ENCODE peak calls at places on chromosomes 13 and 19, in four cellular contexts. U is K562, W is GM12878, F is HepG2. R is an unnamed sample.

GRCh38 chr13:98098511-98098910 is 44.4 kb upstream of the FARP1 start:
- DNase-seq in U (no peak), W (no peak), F (no peak), R (no peak)

GRCh38 chr13:42970824-42971669 is 21.0 kb downstream of the EPSTI1 start:
- DNase-seq in W (no peak), U (peak), F (peak), R (peak)

GRCh38 chr13:111051656-111052232 is 63.4 kb upstream of the ARHGEF7 start:
- DNase-seq in W (no peak), U (no peak), F (no peak), R (no peak)

GRCh38 chr13:49300716-49301589 is 53.2 kb downstream of the CDADC1 start:
- DNase-seq in W (peak), F (peak), U (peak), R (peak)

GRCh38 chr19:30647891-30648290 is 275.7 kb downstream of the ZNF536 start:
- DNase-seq in W (no peak), U (no peak), F (no peak), R (no peak)

GRCh38 chr13:84208251-84208650 is 326.0 kb upstream of the SLITRK1 start:
- DNase-seq in U (no peak), F (no peak), W (no peak), R (no peak)

GRCh38 chr19:6639439-6639838 is 30.5 kb downstream of the TNFSF14 start:
- DNase-seq in W (no peak), F (no peak), U (no peak), R (peak)

GRCh38 chr13:75458696-75459422 is 23.1 kb downstream of the TBC1D4 start:
- DNase-seq in W (peak), U (no peak), F (peak), R (peak)

GRCh38 chr13:21008026-21008425 is 53.4 kb downstream of the LATS2 start:
- DNase-seq in F (no peak), W (no peak), U (no peak), R (no peak)

GRCh38 chr19:45475537-45476348 is 7.9 kb downstream of the FOSB start:
- DNase-seq in F (no peak), W (no peak), U (no peak), R (no peak)

GRCh38 chr19:4557971-4558941 is 1.2 kb downstream of the SEMA6B start:
- DNase-seq in F (no peak), U (peak), W (no peak), R (peak)

GRCh38 chr13:76820759-76821158 is 65.4 kb downstream of the KCTD12 start:
- DNase-seq in F (no peak), U (no peak), W (no peak), R (no peak)

GRCh38 chr13:41842029-41842428 is 118.9 kb downstream of the VWA8 start:
- DNase-seq in F (no peak), W (no peak), U (no peak), R (peak)

GRCh38 chr19:28168557-28168956 is 1044.4 kb downstream of the UQCRFS1 start:
- DNase-seq in U (no peak), W (no peak), F (no peak), R (no peak)

GRCh38 chr19:4811328-4812131 is 20.0 kb downstream of the TICAM1 start:
- DNase-seq in U (peak), F (peak), W (no peak), R (peak)

GRCh38 chr13:31048521-31048920 is 113.2 kb downstream of the HSPH1 start:
- DNase-seq in U (no peak), W (no peak), F (no peak), R (peak)

DNA sequence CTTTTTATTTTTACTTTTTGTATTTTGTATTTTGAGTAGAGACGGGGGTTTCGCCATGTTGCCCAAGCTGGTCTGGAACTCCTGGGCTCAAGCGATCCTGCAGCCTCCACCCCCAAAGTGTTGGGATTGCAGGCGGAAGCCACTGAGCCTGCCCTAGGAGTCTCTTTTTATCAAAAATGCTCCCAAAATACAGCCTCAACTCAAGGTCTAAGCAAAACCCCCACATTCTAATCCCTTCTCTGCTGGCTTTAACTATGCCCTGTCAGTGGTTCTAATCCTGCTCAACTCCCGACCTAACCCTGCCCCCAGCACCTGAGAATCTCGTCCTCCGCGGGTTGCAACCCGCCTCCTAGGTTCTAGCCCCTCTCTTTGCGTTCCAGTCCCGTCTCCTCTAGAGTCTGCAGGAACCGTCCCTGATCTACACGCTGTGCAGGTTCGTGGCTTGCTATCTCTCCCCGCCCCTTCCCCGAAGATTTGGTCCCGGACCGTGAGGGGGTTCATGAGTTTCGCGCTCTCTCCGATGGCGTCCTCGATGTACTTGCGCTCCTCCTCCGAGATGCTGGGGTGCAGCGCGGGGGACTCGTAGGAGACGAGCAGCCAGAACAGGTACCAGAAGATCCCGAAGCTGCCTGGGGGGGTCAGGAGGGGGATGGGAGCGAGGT is 8.0 kb downstream of the SLC17A7 start:
- DNase-seq in W (no peak), U (no peak), F (no peak), R (no peak)
- TF ChIP-seq EZH2 in W (peak), U (no peak), F (no peak), R (no peak)

DNA sequence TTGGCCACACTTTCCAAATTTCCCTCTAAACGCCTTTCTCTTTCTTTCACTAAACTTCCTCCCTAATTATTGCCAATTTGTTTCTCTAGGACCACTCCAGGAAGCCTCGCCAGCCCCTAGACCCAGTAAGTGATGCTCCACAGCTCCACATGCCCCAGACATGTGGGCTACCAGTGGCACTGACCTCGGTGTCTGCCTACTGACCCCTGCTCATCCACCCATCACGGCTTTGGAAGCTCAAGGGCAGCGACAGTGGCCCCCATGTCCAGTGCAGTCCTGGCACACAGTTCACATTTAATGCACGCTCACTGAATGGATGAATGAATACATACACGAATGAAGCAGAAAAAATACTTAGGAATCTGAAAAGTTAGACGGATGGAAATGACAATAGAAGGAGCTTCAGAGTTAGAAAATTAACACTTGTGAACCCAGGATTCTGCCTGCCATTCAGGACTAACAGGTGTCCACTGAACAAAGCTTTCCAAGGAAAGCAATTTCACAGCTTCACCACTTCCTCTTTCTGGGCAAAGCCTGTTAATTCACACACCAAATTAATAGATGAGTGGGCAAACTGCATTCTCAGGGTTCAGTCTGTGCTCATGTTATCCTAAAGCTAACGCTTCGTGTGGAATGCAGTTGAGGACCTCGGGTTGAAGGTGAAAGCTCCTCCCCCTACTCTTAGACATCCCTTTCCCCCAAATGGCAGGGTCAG is 50.9 kb downstream of the CCDC70 start:
- DNase-seq in F (no peak), U (no peak), W (no peak), R (no peak)
- H3K4me2 ChIP-seq in F (no peak), U (no peak), W (no peak), R (no peak)

GRCh38 chr19:46700704-46701103 is 16.2 kb downstream of the PRKD2 start:
- DNase-seq in W (no peak), U (no peak), F (no peak), R (no peak)

GRCh38 chr19:46696052-46696451 is 20.9 kb downstream of the PRKD2 start:
- DNase-seq in W (no peak), U (no peak), F (no peak), R (no peak)

GRCh38 chr19:46693760-46694159 is 23.2 kb downstream of the PRKD2 start:
- DNase-seq in F (no peak), U (no peak), W (no peak), R (no peak)

GRCh38 chr19:46698395-46699321 is 18.3 kb downstream of the PRKD2 start:
- DNase-seq in U (no peak), W (no peak), F (no peak), R (no peak)

GRCh38 chr19:46697142-46697960 is 19.6 kb downstream of the PRKD2 start:
- DNase-seq in U (peak), W (no peak), F (no peak), R (peak)
- TF ChIP-seq MYC in U (no peak), W (no peak), F (no peak), R (no peak)

DNA sequence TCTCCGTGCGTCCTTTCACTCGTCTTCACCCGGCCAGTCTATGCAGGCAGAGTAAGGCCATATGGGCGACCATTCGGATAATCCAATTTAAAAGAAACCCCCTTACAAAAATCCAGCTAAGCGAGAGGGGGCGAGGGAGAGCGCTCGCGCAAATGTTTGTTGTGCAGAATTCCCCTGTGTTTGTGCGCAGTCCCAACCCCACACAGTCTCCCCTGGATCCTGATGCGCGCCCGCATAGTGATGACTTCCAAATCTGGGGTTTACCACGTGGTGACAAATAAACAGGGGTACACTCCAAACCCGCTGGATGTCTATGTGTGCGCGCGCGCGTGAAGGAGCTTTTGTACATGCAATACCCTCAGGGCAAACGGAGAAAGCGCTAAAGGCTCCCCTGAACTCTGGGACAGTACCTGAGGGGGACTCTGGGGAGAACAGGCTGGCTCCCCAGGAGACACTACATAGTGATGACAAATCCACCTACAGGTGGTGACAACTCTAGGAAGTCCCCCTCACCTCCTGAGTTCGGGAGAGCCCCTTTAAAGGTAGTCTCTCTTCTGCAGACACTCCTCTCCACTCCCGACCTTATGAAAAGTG is 8.5 kb downstream of the SOX21 start:
- DNase-seq in U (no peak), F (no peak), W (no peak), R (no peak)
- TF ChIP-seq EZH2 in U (no peak), F (peak), W (no peak), R (peak)

GRCh38 chr13:23724196-23724970 is 154.2 kb downstream of the TNFRSF19 start:
- DNase-seq in U (no peak), F (no peak), W (no peak), R (no peak)
- H3K4me2 ChIP-seq in U (no peak), F (no peak), W (no peak), R (no peak)

GRCh38 chr13:107838592-107839161 is 376.7 kb downstream of the LIG4 start:
- DNase-seq in U (no peak), F (no peak), W (no peak), R (no peak)
- TF ChIP-seq MYC in U (no peak), F (no peak), W (no peak), R (no peak)

GRCh38 chr19:13098291-13099072 is 4.2 kb downstream of the LYL1 start:
- DNase-seq in F (no peak), W (no peak), U (peak), R (peak)
- TF ChIP-seq EZH2 in F (no peak), W (no peak), U (no peak), R (no peak)

GRCh38 chr13:32883501-32883900 is 132.7 kb upstream of the KL start:
- DNase-seq in W (no peak), F (no peak), U (no peak), R (no peak)

GRCh38 chr13:32880636-32881035 is 135.6 kb upstream of the KL start:
- DNase-seq in W (no peak), F (no peak), U (no peak), R (no peak)

GRCh38 chr13:32878172-32878571 is 138.1 kb upstream of the KL start:
- DNase-seq in W (no peak), U (no peak), F (no peak), R (no peak)

GRCh38 chr13:32881074-32881791 is 135.0 kb upstream of the KL start:
- DNase-seq in W (no peak), U (no peak), F (no peak), R (no peak)

DNA sequence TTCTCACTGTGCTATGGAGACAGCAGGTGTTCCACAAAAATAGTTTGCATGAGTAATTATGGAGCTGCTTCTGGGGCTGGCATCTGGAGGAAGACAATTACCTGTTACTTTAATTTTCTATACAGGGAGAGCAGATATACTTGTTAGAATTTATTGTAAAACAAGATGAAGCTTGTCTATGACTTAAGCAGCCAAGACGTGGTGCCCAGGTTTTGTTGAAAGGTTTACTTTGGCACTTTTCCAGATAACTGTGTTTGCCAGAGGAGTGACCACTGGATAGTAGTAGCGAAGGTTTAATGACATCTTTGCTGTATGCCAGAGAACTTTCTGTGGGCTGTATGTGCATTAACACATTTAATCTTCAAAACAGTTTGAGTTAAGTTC is 134.4 kb upstream of the KL start:
- DNase-seq in W (no peak), U (no peak), F (no peak), R (no peak)
- H3K4me2 ChIP-seq in W (no peak), U (no peak), F (no peak), R (no peak)

GRCh38 chr19:1001538-1002166 is 1.4 kb downstream of the GRIN3B start:
- DNase-seq in F (no peak), W (no peak), U (peak), R (peak)

GRCh38 chr19:1004204-1004802 is 4.1 kb downstream of the GRIN3B start:
- DNase-seq in F (no peak), U (no peak), W (no peak), R (no peak)

GRCh38 chr19:1004803-1005664 is 4.8 kb downstream of the GRIN3B start:
- DNase-seq in F (no peak), U (no peak), W (no peak), R (no peak)

GRCh38 chr19:1002600-1002999 is 2.4 kb downstream of the GRIN3B start:
- DNase-seq in U (no peak), W (no peak), F (no peak), R (no peak)

DNA sequence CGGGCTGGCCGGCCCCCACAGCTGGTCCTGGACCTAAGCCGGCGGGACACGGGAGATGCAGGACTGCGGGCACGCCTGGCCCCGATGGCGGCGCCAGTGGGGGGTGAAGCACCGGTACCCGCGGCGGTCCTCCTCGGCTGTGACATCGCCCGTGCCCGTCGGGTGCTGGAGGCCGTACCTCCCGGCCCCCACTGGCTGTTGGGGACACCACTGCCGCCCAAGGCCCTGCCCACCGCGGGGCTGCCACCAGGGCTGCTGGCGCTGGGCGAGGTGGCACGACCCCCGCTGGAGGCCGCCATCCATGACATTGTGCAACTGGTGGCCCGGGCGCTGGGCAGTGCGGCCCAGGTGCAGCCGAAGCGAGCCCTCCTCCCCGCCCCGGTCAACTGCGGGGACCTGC is 3.1 kb downstream of the GRIN3B start:
- DNase-seq in F (no peak), W (no peak), U (no peak), R (no peak)
- TF ChIP-seq MYC in F (no peak), W (no peak), U (no peak), R (no peak)

GRCh38 chr19:13019330-13019729 is 24.1 kb downstream of the NFIX start:
- DNase-seq in U (no peak), F (no peak), W (no peak), R (no peak)

GRCh38 chr19:13017306-13018036 is 22.2 kb downstream of the NFIX start:
- DNase-seq in W (no peak), U (peak), F (no peak), R (no peak)

GRCh38 chr19:13018037-13018914 is 23.0 kb downstream of the NFIX start:
- DNase-seq in U (peak), F (no peak), W (no peak), R (peak)

GRCh38 chr19:13022111-13022858 is 27.0 kb downstream of the NFIX start:
- DNase-seq in U (no peak), W (no peak), F (no peak), R (no peak)

DNA sequence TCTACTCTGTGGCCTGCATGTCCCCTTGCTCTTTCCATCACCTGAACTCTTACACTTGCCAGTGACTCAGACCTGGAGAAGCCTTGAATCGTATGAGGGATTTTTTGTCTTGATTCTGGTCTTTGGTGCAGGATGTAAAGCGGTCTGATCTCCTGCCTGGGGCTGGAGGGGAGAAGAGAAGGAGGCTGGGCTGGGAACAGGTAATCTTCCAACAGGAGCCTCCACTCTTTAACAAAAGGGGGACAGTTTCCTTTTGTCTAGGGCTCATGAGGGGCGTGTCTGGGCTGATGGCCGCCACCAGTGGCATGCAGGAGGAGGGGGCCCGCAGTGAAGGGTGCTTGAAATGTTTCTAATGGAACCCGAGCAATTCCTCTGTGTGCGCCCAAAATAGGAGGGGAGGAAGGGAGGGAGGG is 24.7 kb downstream of the NFIX start:
- DNase-seq in F (no peak), W (no peak), U (no peak), R (peak)
- TF ChIP-seq EZH2 in F (no peak), W (no peak), U (no peak), R (no peak)